ENCODE peak calls at places on chromosomes 16 and 17, in five cellular contexts. K is colonic mucosa, M is K562, Y is H9, D is neural progenitor cell. A is an unnamed sample. For H3K4me1, the result is how much of the 10 kb centered on the place peaks cover.

GRCh38 chr16:84844049-84844350 is 24.2 kb downstream of the CRISPLD2 start:
- DNase-seq in Y (no peak), D (no peak), K (no peak), M (no peak), A (no peak)

GRCh38 chr17:75240394-75241142 is 20.8 kb downstream of the GGA3 start:
- DNase-seq in Y (peak), K (no peak), M (peak), D (peak), A (peak)

GRCh38 chr17:81429813-81430510 is 34.7 kb downstream of the BAHCC1 start:
- DNase-seq in K (no peak), Y (no peak), M (peak), D (peak), A (no peak)

GRCh38 chr17:42266918-42267766 is 9.0 kb downstream of the STAT5B start:
- DNase-seq in K (no peak), D (no peak), M (peak), Y (no peak), A (peak)

GRCh38 chr17:81733507-81734404 is 21.7 kb downstream of the SLC25A10 start:
- DNase-seq in K (peak), D (peak), M (peak), Y (peak), A (peak)

GRCh38 chr17:60305141-60305540 is 86.8 kb downstream of the USP32 start:
- DNase-seq in M (no peak), Y (no peak), D (no peak), K (peak), A (no peak)

GRCh38 chr16:84706856-84707255 is 7.1 kb downstream of the USP10 start:
- DNase-seq in Y (no peak), M (no peak), D (no peak), K (no peak), A (no peak)

GRCh38 chr17:44219126-44219635 is 294 bp downstream of the UBTF start:
- DNase-seq in M (peak), Y (peak), D (peak), K (peak), A (no peak)

GRCh38 chr16:78118469-78119025 is 19.1 kb downstream of the WWOX start:
- DNase-seq in D (no peak), Y (no peak), K (no peak), M (no peak), A (no peak)

GRCh38 chr16:87318158-87318644 is 1.0 kb upstream of the C16orf95 start:
- DNase-seq in Y (no peak), D (no peak), M (no peak), K (no peak), A (no peak)

GRCh38 chr16:17470002-17470870 is 524 bp downstream of the XYLT1 start:
- DNase-seq in K (peak), D (peak), Y (no peak), M (peak), A (no peak)

GRCh38 chr16:17222756-17223411 is 247.9 kb downstream of the XYLT1 start:
- DNase-seq in M (no peak), D (no peak), K (no peak), Y (no peak), A (no peak)

GRCh38 chr17:8056232-8056975 is 17.5 kb downstream of the ALOX15B start:
- DNase-seq in D (no peak), M (no peak), K (peak), Y (no peak), A (no peak)

GRCh38 chr16:53622315-53622714 is 81.3 kb downstream of the RPGRIP1L start:
- DNase-seq in M (no peak), Y (no peak), K (no peak), D (no peak), A (no peak)

GRCh38 chr17:63540581-63540980 is 9.7 kb upstream of the DCAF7 start:
- DNase-seq in D (no peak), M (no peak), K (no peak), Y (no peak), A (no peak)

GRCh38 chr17:41730479-41730878 is 4.0 kb downstream of the HAP1 start:
- DNase-seq in K (no peak), M (no peak), Y (no peak), D (no peak), A (no peak)

GRCh38 chr17:79922161-79922569 is 82.9 kb upstream of the CBX4 start:
- DNase-seq in Y (no peak), D (no peak), K (peak), M (no peak), A (no peak)
- H3K4me1 ChIP-seq in Y (under half), D (under half), K (under half), M (under half), A (under half)

DNA sequence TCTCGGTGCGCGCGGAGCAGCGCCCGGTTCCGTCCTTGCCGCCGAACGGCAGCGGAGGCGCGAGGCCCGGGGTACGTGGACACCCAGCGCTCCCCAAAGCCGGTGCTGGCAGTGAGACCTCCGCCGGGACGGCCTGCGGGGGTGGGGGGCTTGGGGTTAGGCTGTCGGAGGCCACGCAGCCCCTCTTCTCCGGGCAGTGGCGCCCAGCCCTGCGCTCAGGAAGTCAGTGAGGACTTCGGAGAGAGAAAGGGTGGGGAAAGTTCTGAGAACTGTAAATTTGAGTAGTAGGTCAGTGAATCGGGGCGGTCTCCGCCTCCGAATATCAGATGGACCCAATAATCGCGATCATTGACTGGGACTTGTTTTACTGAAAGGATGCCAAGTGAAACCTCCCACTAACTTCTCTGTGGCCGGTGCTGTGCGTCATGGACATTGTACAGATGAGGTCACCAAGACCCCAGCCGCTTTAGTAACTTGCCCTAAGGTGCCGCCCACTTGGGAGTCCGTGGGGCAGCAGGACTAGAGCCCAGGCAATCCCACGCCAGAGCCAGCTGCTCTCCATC is 468 bp downstream of the IL4R start:
- DNase-seq in M (peak), D (no peak), K (peak), Y (no peak), A (peak)
- H3K4me1 ChIP-seq in M (under half), D (under half), K (under half), Y (under half), A (under half)

GRCh38 chr16:638034-638543 is 2.0 kb upstream of the METTL26 start:
- DNase-seq in K (no peak), M (no peak), D (no peak), Y (no peak), A (no peak)
- H3K4me1 ChIP-seq in K (under half), M (half or more), D (under half), Y (under half), A (under half)

GRCh38 chr17:2904135-2904534 is 107.9 kb downstream of the RAP1GAP2 start:
- DNase-seq in M (no peak), K (no peak), D (peak), Y (peak), A (no peak)
- H3K4me1 ChIP-seq in M (under half), K (under half), D (under half), Y (under half), A (under half)

GRCh38 chr16:88780100-88781062 is 4.6 kb downstream of the PIEZO1 start:
- DNase-seq in M (no peak), D (no peak), Y (no peak), K (no peak), A (no peak)
- H3K4me1 ChIP-seq in M (half or more), D (under half), Y (under half), K (under half), A (under half)

DNA sequence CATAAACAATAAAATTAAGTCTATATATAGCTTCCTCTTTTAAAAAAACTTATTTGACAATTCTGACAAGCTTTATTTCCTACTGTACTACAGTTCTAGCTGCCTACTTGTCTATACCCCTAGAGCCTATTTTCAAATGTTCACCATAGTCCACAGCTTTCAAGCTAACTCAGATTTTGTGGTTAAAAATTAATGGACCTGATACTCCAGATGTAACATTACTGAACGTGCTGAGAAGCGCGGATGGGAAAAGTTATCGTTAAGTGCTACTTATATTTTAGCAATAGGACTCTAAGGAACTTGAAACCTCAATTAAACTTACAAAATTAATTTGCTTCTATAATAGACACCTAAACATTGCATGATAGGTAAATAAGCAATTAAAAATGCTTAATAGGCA is 31.3 kb downstream of the GNA13 start:
- DNase-seq in Y (no peak), K (no peak), D (no peak), M (no peak), A (no peak)
- H3K4me1 ChIP-seq in Y (under half), K (under half), D (under half), M (under half), A (under half)

GRCh38 chr17:18857864-18858566 is at the start of gene PRPSAP2:
- DNase-seq in D (peak), M (peak), K (peak), Y (peak), A (peak)
- H3K4me1 ChIP-seq in D (under half), M (under half), K (under half), Y (under half), A (under half)

GRCh38 chr16:66899310-66899944 is 19.1 kb downstream of the PDP2 start:
- DNase-seq in Y (no peak), K (no peak), M (no peak), D (no peak), A (no peak)
- H3K4me1 ChIP-seq in Y (under half), K (under half), M (half or more), D (under half), A (under half)

GRCh38 chr17:38430316-38430715 is 2.1 kb downstream of the ARHGAP23 start:
- DNase-seq in D (no peak), M (no peak), Y (no peak), K (no peak), A (no peak)

GRCh38 chr17:38430822-38431221 is 2.6 kb downstream of the ARHGAP23 start:
- DNase-seq in D (no peak), Y (no peak), K (no peak), M (no peak), A (no peak)

GRCh38 chr17:38428150-38428642 is at the start of gene ARHGAP23:
- DNase-seq in K (peak), Y (peak), D (peak), M (peak), A (no peak)

GRCh38 chr17:38428643-38429371 is 543 bp downstream of the ARHGAP23 start:
- DNase-seq in Y (peak), D (peak), K (no peak), M (no peak), A (no peak)

GRCh38 chr17:38429476-38430100 is 1.3 kb downstream of the ARHGAP23 start:
- DNase-seq in D (no peak), M (no peak), Y (no peak), K (no peak), A (no peak)
- H3K4me1 ChIP-seq in D (under half), M (under half), Y (under half), K (under half), A (under half)

GRCh38 chr16:60241671-60242070 is 1507.6 kb upstream of the GOT2 start:
- DNase-seq in D (no peak), Y (no peak), K (no peak), M (no peak), A (no peak)
- H3K4me1 ChIP-seq in D (under half), Y (under half), K (under half), M (under half), A (under half)

A was measured in HCT116.